ENCODE peak calls at places on chromosomes 4 and X, in ten cellular contexts. A, E, P, V, Q, N, X, O, Y and I are unnamed samples.

GRCh38 chr4:122423246-122423645 is 33.3 kb downstream of the IL2 start:
- DNase-seq in A (no peak), E (no peak), P (no peak), V (no peak), Q (no peak), N (no peak), X (no peak), O (no peak), Y (no peak), I (no peak)

GRCh38 chr4:3310301-3311094 is 17.7 kb downstream of the RGS12 start:
- DNase-seq in A (peak; percentile 21), E (peak; percentile 72), P (no peak), V (no peak), Q (no peak), N (no peak), X (no peak), O (no peak), Y (no peak), I (no peak)

GRCh38 chrX:43969504-43970501 is 3.4 kb downstream of the NDP start:
- DNase-seq in A (no peak), E (no peak), P (no peak), V (peak; percentile 39), Q (no peak), N (peak; percentile 56), X (no peak), O (no peak), Y (peak; percentile 38), I (no peak)

GRCh38 chr4:38869511-38869910 is 1.9 kb downstream of the FAM114A1 start:
- DNase-seq in A (no peak), E (no peak), P (no peak), V (no peak), Q (no peak), N (no peak), X (no peak), O (no peak), Y (no peak), I (no peak)

GRCh38 chrX:17563515-17563914 is 173.8 kb upstream of the SCML1 start:
- DNase-seq in A (no peak), E (no peak), P (no peak), V (no peak), Q (peak; percentile 22), N (peak; percentile 48), X (no peak), O (no peak), Y (peak; percentile 47), I (no peak)

GRCh38 chr4:87026795-87027495 is 92.1 kb downstream of the AFF1 start:
- DNase-seq in A (no peak), E (no peak), P (no peak), V (no peak), Q (no peak), N (no peak), X (no peak), O (peak; percentile 91), Y (no peak), I (no peak)

GRCh38 chr4:48254381-48255072 is 15.1 kb downstream of the TEC start:
- DNase-seq in A (no peak), E (no peak), P (no peak), V (peak; percentile 16), Q (no peak), N (peak; percentile 82), X (peak; percentile 50), O (no peak), Y (no peak), I (no peak)

GRCh38 chr4:108336076-108336475 is 167.3 kb upstream of the LEF1 start:
- DNase-seq in A (no peak), E (no peak), P (no peak), V (no peak), Q (peak; percentile 85), N (no peak), X (no peak), O (no peak), Y (no peak), I (no peak)

GRCh38 chr4:86333236-86333635 is 26.6 kb downstream of the MAPK10 start:
- DNase-seq in A (no peak), E (no peak), P (no peak), V (no peak), Q (no peak), N (no peak), X (no peak), O (no peak), Y (no peak), I (no peak)

GRCh38 chrX:9282325-9282724 is 182.5 kb upstream of the TBL1X start:
- DNase-seq in A (no peak), E (no peak), P (no peak), V (no peak), Q (no peak), N (no peak), X (no peak), O (no peak), Y (no peak), I (no peak)

GRCh38 chr4:85543832-85544231 is 68.9 kb downstream of the ARHGAP24 start:
- DNase-seq in A (no peak), E (no peak), P (no peak), V (no peak), Q (peak; percentile 16), N (peak; percentile 1), X (no peak), O (no peak), Y (no peak), I (no peak)

GRCh38 chr4:73257995-73258667 is 467 bp downstream of the ANKRD17 start:
- DNase-seq in A (no peak), E (no peak), P (no peak), V (peak; percentile 34), Q (peak; percentile 14), N (peak; percentile 32), X (peak; percentile 29), O (no peak), Y (peak; percentile 35), I (no peak)

GRCh38 chr4:136831553-136831952 is 700.7 kb downstream of the PCDH18 start:
- DNase-seq in A (no peak), E (no peak), P (no peak), V (no peak), Q (no peak), N (no peak), X (no peak), O (no peak), Y (peak; percentile 3), I (no peak)

GRCh38 chr4:52374847-52375246 is 284.3 kb downstream of the USP46 start:
- DNase-seq in A (no peak), E (no peak), P (no peak), V (no peak), Q (no peak), N (no peak), X (no peak), O (no peak), Y (peak; percentile 70), I (no peak)

GRCh38 chrX:32614707-32615106 is 596.6 kb downstream of the DMD start:
- DNase-seq in A (no peak), E (no peak), P (no peak), V (no peak), Q (no peak), N (no peak), X (no peak), O (no peak), Y (no peak), I (no peak)

GRCh38 chrX:32618154-32618553 is 593.2 kb downstream of the DMD start:
- DNase-seq in A (no peak), E (no peak), P (no peak), V (no peak), Q (no peak), N (no peak), X (no peak), O (no peak), Y (no peak), I (no peak)
- H3K27me3 ChIP-seq in A (no peaks in the 10 kb centered on the region), E (no peaks in the 10 kb centered on the region), P (no peaks in the 10 kb centered on the region), V (no peaks in the 10 kb centered on the region), Q (no peaks in the 10 kb centered on the region), N (no peaks in the 10 kb centered on the region), X (no peaks in the 10 kb centered on the region), O (no peaks in the 10 kb centered on the region), Y (no peaks in the 10 kb centered on the region), I (no peaks in the 10 kb centered on the region)

GRCh38 chr4:105560488-105560887 is 8.1 kb downstream of the ARHGEF38 start:
- DNase-seq in A (no peak), E (no peak), P (no peak), V (no peak), Q (peak; percentile 47), N (no peak), X (no peak), O (no peak), Y (no peak), I (no peak)

GRCh38 chr4:105551968-105552746 is at the start of gene ARHGEF38:
- DNase-seq in A (no peak), E (no peak), P (peak; percentile 77), V (no peak), Q (peak; percentile 82), N (peak; percentile 7), X (peak; percentile 56), O (no peak), Y (peak; percentile 89), I (no peak)

GRCh38 chr4:105555409-105555808 is 3.0 kb downstream of the ARHGEF38 start:
- DNase-seq in A (no peak), E (no peak), P (no peak), V (no peak), Q (no peak), N (no peak), X (no peak), O (no peak), Y (no peak), I (no peak)

GRCh38 chr4:105558277-105558676 is 5.9 kb downstream of the ARHGEF38 start:
- DNase-seq in A (no peak), E (no peak), P (no peak), V (no peak), Q (no peak), N (no peak), X (no peak), O (no peak), Y (peak; percentile 50), I (no peak)

GRCh38 chr4:105556175-105556574 is 3.8 kb downstream of the ARHGEF38 start:
- DNase-seq in A (no peak), E (no peak), P (no peak), V (no peak), Q (no peak), N (no peak), X (no peak), O (no peak), Y (no peak), I (no peak)
- H3K27me3 ChIP-seq in A (no peaks in the 10 kb centered on the region), E (no peaks in the 10 kb centered on the region), P (no peaks in the 10 kb centered on the region), V (no peaks in the 10 kb centered on the region), Q (no peaks in the 10 kb centered on the region), N (no peaks in the 10 kb centered on the region), X (no peaks in the 10 kb centered on the region), O (no peaks in the 10 kb centered on the region), Y (no peaks in the 10 kb centered on the region), I (no peaks in the 10 kb centered on the region)

DNA sequence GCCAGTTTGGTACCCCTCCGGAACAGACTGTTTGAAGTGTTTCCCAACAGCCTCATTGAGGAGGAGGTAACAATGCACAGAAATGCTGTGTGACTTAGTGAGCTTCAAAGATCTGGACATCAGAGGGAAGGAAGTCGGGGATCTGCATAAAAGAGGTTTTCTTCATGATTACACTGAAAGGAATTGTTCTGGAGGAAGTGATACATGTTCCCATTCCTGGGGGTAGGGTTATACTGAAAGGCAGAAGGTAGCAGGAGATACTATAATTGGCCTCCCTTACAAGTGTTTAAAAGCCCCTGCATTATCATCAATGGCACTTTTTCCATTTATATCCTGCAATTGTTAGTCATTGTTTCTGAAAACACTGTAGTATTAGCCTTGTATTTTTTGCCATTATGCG is 94.0 kb upstream of the DKK2 start:
- DNase-seq in A (no peak), E (no peak), P (no peak), V (no peak), Q (peak; percentile 44), N (no peak), X (no peak), O (no peak), Y (no peak), I (no peak)
- H3K27me3 ChIP-seq in A (no peaks in the 10 kb centered on the region), E (no peaks in the 10 kb centered on the region), P (no peaks in the 10 kb centered on the region), V (no peaks in the 10 kb centered on the region), Q (no peaks in the 10 kb centered on the region), N (no peaks in the 10 kb centered on the region), X (no peaks in the 10 kb centered on the region), O (no peaks in the 10 kb centered on the region), Y (peaks cover 15% of the 10 kb centered on the region), I (no peaks in the 10 kb centered on the region)

GRCh38 chrX:132271330-132271729 is 52.1 kb upstream of the RAP2C start:
- DNase-seq in A (no peak), E (no peak), P (no peak), V (peak; percentile 48), Q (peak; percentile 74), N (no peak), X (no peak), O (no peak), Y (peak; percentile 73), I (no peak)
- H3K27me3 ChIP-seq in A (no peaks in the 10 kb centered on the region), E (no peaks in the 10 kb centered on the region), P (no peaks in the 10 kb centered on the region), V (no peaks in the 10 kb centered on the region), Q (no peaks in the 10 kb centered on the region), N (peaks cover 1% of the 10 kb centered on the region), X (no peaks in the 10 kb centered on the region), O (no peaks in the 10 kb centered on the region), Y (no peaks in the 10 kb centered on the region), I (no peaks in the 10 kb centered on the region)